ENCODE peak calls at places on chromosomes 2 and 18, in five cellular contexts. One of them, this sample, is unnamed.

GRCh38 chr2:69375494-69376353 is 11.3 kb downstream of the GFPT1 start:
- DNase-seq in astrocyte: no peak
- DNase-seq in PC-3: peak; percentile 57
- DNase-seq in AG10803: peak; percentile 11
- DNase-seq in astrocyte of the spinal cord: no peak
- DNase-seq in this sample: peak; percentile 16

GRCh38 chr2:197131558-197131855 is 179.1 kb downstream of the ANKRD44 start:
- DNase-seq in astrocyte: no peak
- DNase-seq in AG10803: no peak
- DNase-seq in PC-3: no peak
- DNase-seq in astrocyte of the spinal cord: no peak
- DNase-seq in this sample: no peak

GRCh38 chr2:222398446-222398885 is 25.9 kb upstream of the SGPP2 start:
- DNase-seq in AG10803: no peak
- DNase-seq in astrocyte of the spinal cord: no peak
- DNase-seq in PC-3: no peak
- DNase-seq in astrocyte: no peak
- DNase-seq in this sample: peak; percentile 6

GRCh38 chr2:225766431-225766830 is 366.9 kb downstream of the NYAP2 start:
- DNase-seq in astrocyte of the spinal cord: peak; percentile 45
- DNase-seq in AG10803: no peak
- DNase-seq in PC-3: no peak
- DNase-seq in astrocyte: no peak
- DNase-seq in this sample: no peak

GRCh38 chr2:37554157-37554515 is 117.3 kb downstream of the CDC42EP3 start:
- DNase-seq in AG10803: no peak
- DNase-seq in astrocyte: no peak
- DNase-seq in astrocyte of the spinal cord: no peak
- DNase-seq in PC-3: no peak
- DNase-seq in this sample: no peak

GRCh38 chr2:127122351-127123027 is 15.5 kb upstream of the BIN1 start:
- DNase-seq in astrocyte: no peak
- DNase-seq in PC-3: no peak
- DNase-seq in astrocyte of the spinal cord: no peak
- DNase-seq in AG10803: no peak
- DNase-seq in this sample: no peak

GRCh38 chr18:22703883-22704626 is 229.1 kb upstream of the RBBP8 start:
- DNase-seq in astrocyte: peak; percentile 31
- DNase-seq in PC-3: peak; percentile 70
- DNase-seq in AG10803: peak; percentile 56
- DNase-seq in astrocyte of the spinal cord: peak; percentile 60
- DNase-seq in this sample: peak; percentile 48

GRCh38 chr2:9638532-9638931 is 7.7 kb upstream of the YWHAQ start:
- DNase-seq in PC-3: peak; percentile 94
- DNase-seq in astrocyte of the spinal cord: peak; percentile 95
- DNase-seq in AG10803: peak; percentile 92
- DNase-seq in astrocyte: peak; percentile 86
- DNase-seq in this sample: peak; percentile 78

GRCh38 chr18:46917808-46918600 is 602 bp downstream of the KATNAL2 start:
- DNase-seq in astrocyte of the spinal cord: peak; percentile 36
- DNase-seq in AG10803: peak; percentile 22
- DNase-seq in astrocyte: peak; percentile 10
- DNase-seq in PC-3: peak; percentile 3
- DNase-seq in this sample: peak; percentile 21

GRCh38 chr2:146244131-146244530 is 1600.7 kb upstream of the ACVR2A start:
- DNase-seq in PC-3: no peak
- DNase-seq in astrocyte of the spinal cord: no peak
- DNase-seq in AG10803: no peak
- DNase-seq in astrocyte: no peak
- DNase-seq in this sample: no peak

GRCh38 chr2:112004246-112004645 is 50.8 kb upstream of the TMEM87B start:
- DNase-seq in astrocyte of the spinal cord: no peak
- DNase-seq in PC-3: no peak
- DNase-seq in astrocyte: no peak
- DNase-seq in AG10803: no peak
- DNase-seq in this sample: no peak

GRCh38 chr2:51813245-51813644 is 781.3 kb upstream of the NRXN1 start:
- DNase-seq in AG10803: peak; percentile 31
- DNase-seq in astrocyte of the spinal cord: peak; percentile 67
- DNase-seq in astrocyte: peak; percentile 63
- DNase-seq in PC-3: peak; percentile 70
- DNase-seq in this sample: no peak

GRCh38 chr18:31134988-31135529 is 27.6 kb downstream of the DSC1 start:
- DNase-seq in astrocyte of the spinal cord: no peak
- DNase-seq in astrocyte: no peak
- DNase-seq in AG10803: no peak
- DNase-seq in PC-3: no peak
- DNase-seq in this sample: no peak

GRCh38 chr18:65751145-65752085 is 603 bp downstream of the CDH7 start:
- DNase-seq in astrocyte: peak; percentile 2
- DNase-seq in PC-3: no peak
- DNase-seq in astrocyte of the spinal cord: no peak
- DNase-seq in AG10803: no peak
- DNase-seq in this sample: no peak

GRCh38 chr2:96108578-96109561 is 7.5 kb downstream of the ADRA2B start:
- DNase-seq in PC-3: no peak
- DNase-seq in astrocyte: no peak
- DNase-seq in astrocyte of the spinal cord: no peak
- DNase-seq in AG10803: peak; percentile 42
- DNase-seq in this sample: no peak

GRCh38 chr2:231104115-231104713 is 20.6 kb downstream of the HTR2B start:
- DNase-seq in astrocyte of the spinal cord: peak; percentile 79
- DNase-seq in AG10803: peak; percentile 69
- DNase-seq in astrocyte: peak; percentile 33
- DNase-seq in PC-3: peak; percentile 77
- DNase-seq in this sample: peak; percentile 70

GRCh38 chr18:22032392-22032961 is 136.9 kb upstream of the GATA6 start:
- DNase-seq in astrocyte of the spinal cord: peak; percentile 93
- DNase-seq in astrocyte: peak; percentile 97
- DNase-seq in AG10803: peak; percentile 87
- DNase-seq in PC-3: peak; percentile 97
- DNase-seq in this sample: peak; percentile 64

GRCh38 chr2:105383456-105383855 is 15.4 kb downstream of the FHL2 start:
- DNase-seq in astrocyte of the spinal cord: no peak
- DNase-seq in PC-3: no peak
- DNase-seq in astrocyte: no peak
- DNase-seq in AG10803: no peak
- DNase-seq in this sample: no peak

GRCh38 chr18:6997802-6998201 is 119.8 kb downstream of the LAMA1 start:
- DNase-seq in astrocyte: no peak
- DNase-seq in PC-3: peak; percentile 7
- DNase-seq in AG10803: peak; percentile 35
- DNase-seq in astrocyte of the spinal cord: no peak
- DNase-seq in this sample: no peak

GRCh38 chr2:205633994-205634393 is 48.3 kb upstream of the NRP2 start:
- DNase-seq in astrocyte: no peak
- DNase-seq in PC-3: no peak
- DNase-seq in astrocyte of the spinal cord: no peak
- DNase-seq in AG10803: peak; percentile 49
- DNase-seq in this sample: no peak

GRCh38 chr2:231030725-231031124 is 6.6 kb upstream of the C2orf72 start:
- DNase-seq in AG10803: no peak
- DNase-seq in astrocyte: no peak
- DNase-seq in astrocyte of the spinal cord: no peak
- DNase-seq in PC-3: no peak
- DNase-seq in this sample: no peak

GRCh38 chr2:9423922-9424272 is 443 bp downstream of the CPSF3 start:
- DNase-seq in astrocyte of the spinal cord: peak; percentile 40
- DNase-seq in AG10803: peak; percentile 22
- DNase-seq in PC-3: peak; percentile 24
- DNase-seq in astrocyte: no peak
- DNase-seq in this sample: no peak

GRCh38 chr2:17877811-17878221 is 651 bp upstream of the KCNS3 start:
- DNase-seq in astrocyte: no peak
- DNase-seq in PC-3: no peak
- DNase-seq in astrocyte of the spinal cord: peak; percentile 20
- DNase-seq in AG10803: peak; percentile 5
- DNase-seq in this sample: no peak

GRCh38 chr2:221428896-221429295 is 143.2 kb downstream of the EPHA4 start:
- DNase-seq in PC-3: no peak
- DNase-seq in AG10803: no peak
- DNase-seq in astrocyte of the spinal cord: no peak
- DNase-seq in astrocyte: no peak
- DNase-seq in this sample: no peak

DNA sequence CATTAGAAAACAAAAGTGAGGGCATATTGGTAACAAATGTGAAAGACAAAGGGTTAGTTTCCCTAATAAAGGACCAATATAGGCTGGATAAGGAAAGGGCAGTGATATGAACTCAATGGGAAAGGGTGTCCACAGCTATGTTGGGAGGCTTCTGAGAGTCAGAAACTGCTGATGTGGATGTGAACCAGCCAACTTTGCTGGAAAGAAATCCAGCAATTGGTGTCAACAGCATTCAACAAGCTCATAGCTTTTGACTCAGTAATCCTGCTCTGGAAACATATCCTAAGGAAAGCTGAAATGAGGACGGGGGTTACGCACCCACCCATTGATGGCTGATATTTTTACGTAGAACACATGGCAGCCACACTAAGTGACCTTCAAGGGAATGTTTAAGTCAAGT is 63.7 kb downstream of the ARL4C start:
- DNase-seq in astrocyte: no peak
- DNase-seq in astrocyte of the spinal cord: no peak
- DNase-seq in PC-3: no peak
- DNase-seq in AG10803: no peak
- DNase-seq in this sample: no peak
- TF ChIP-seq CTCF in astrocyte: no peak
- TF ChIP-seq CTCF in astrocyte of the spinal cord: no peak
- TF ChIP-seq CTCF in PC-3: no peak
- TF ChIP-seq CTCF in AG10803: no peak
- TF ChIP-seq CTCF in this sample: no peak

GRCh38 chr2:28101892-28102291 is 211.4 kb downstream of the BABAM2 start:
- DNase-seq in AG10803: peak; percentile 31
- DNase-seq in astrocyte of the spinal cord: peak; percentile 36
- DNase-seq in astrocyte: peak; percentile 25
- DNase-seq in PC-3: no peak
- DNase-seq in this sample: no peak
- H3K4me3 ChIP-seq in AG10803: peak overlapping the region; percentile 33
- H3K4me3 ChIP-seq in astrocyte of the spinal cord: no peak overlapping the region
- H3K4me3 ChIP-seq in astrocyte: no peak overlapping the region
- H3K4me3 ChIP-seq in PC-3: no peak overlapping the region
- H3K4me3 ChIP-seq in this sample: no peak overlapping the region

GRCh38 chr2:174745142-174745541 is 19.1 kb downstream of the CHRNA1 start:
- DNase-seq in astrocyte of the spinal cord: no peak
- DNase-seq in AG10803: no peak
- DNase-seq in PC-3: no peak
- DNase-seq in astrocyte: no peak
- DNase-seq in this sample: no peak
- TF ChIP-seq CTCF in astrocyte of the spinal cord: no peak
- TF ChIP-seq CTCF in AG10803: no peak
- TF ChIP-seq CTCF in PC-3: no peak
- TF ChIP-seq CTCF in astrocyte: no peak
- TF ChIP-seq CTCF in this sample: no peak

DNA sequence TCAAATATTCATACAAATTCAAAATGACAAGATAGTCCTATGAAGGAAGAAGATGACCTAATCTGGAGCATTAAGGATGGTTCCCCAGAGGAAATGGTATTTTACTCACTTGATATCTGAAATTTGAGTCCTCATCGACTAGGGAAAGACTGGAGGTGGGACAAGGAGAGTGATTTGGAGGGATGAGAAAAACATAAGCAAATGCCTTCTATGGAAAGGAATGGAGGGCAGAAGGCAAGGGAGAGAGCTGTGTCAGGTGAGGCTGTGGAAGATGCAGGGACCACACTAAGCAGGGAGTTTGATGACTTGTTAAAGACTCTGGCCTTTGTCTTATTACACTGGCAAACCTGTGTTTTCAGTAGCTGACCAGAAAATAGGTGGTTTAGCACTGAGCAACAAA is 38.4 kb downstream of the CALCRL start:
- DNase-seq in astrocyte: no peak
- DNase-seq in astrocyte of the spinal cord: no peak
- DNase-seq in AG10803: no peak
- DNase-seq in PC-3: no peak
- DNase-seq in this sample: no peak
- H3K4me3 ChIP-seq in astrocyte: no peak overlapping the region
- H3K4me3 ChIP-seq in astrocyte of the spinal cord: no peak overlapping the region
- H3K4me3 ChIP-seq in AG10803: no peak overlapping the region
- H3K4me3 ChIP-seq in PC-3: no peak overlapping the region
- H3K4me3 ChIP-seq in this sample: no peak overlapping the region

GRCh38 chr2:172977330-172978052 is 98.2 kb upstream of the MAP3K20 start:
- DNase-seq in astrocyte of the spinal cord: no peak
- DNase-seq in PC-3: no peak
- DNase-seq in AG10803: no peak
- DNase-seq in astrocyte: no peak
- DNase-seq in this sample: no peak

GRCh38 chr2:172978053-172978383 is 97.6 kb upstream of the MAP3K20 start:
- DNase-seq in astrocyte: no peak
- DNase-seq in astrocyte of the spinal cord: no peak
- DNase-seq in PC-3: no peak
- DNase-seq in AG10803: no peak
- DNase-seq in this sample: no peak

GRCh38 chr2:172974762-172975161 is 100.9 kb upstream of the MAP3K20 start:
- DNase-seq in AG10803: no peak
- DNase-seq in astrocyte: no peak
- DNase-seq in PC-3: no peak
- DNase-seq in astrocyte of the spinal cord: no peak
- DNase-seq in this sample: no peak

GRCh38 chr2:172976816-172977215 is 98.8 kb upstream of the MAP3K20 start:
- DNase-seq in astrocyte: no peak
- DNase-seq in astrocyte of the spinal cord: no peak
- DNase-seq in AG10803: no peak
- DNase-seq in PC-3: no peak
- DNase-seq in this sample: no peak

DNA sequence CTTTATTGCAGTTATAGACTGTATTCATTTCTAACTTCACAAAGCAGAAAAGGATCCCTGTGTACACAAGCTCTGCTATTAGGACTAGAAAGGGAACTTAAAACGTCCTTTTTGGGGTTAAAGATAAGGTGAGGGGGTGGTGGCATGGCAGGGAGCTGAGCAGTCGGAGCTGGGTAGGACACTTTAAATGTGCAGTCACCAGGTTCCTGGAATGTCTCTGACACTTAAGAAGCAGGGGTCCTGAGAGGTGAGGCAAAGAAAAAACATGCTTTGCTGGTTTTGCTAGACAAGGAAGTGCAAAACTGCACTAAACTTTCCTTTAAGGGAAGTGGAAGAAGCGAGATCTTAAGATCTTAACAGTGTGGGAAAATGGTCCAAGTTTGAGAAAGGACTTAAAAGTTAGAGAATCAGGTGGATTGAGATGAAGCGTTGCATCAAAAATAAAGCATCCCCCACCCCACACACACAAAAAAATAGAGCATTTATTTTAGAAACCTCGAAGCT is 99.5 kb upstream of the MAP3K20 start:
- DNase-seq in AG10803: no peak
- DNase-seq in astrocyte of the spinal cord: no peak
- DNase-seq in astrocyte: no peak
- DNase-seq in PC-3: no peak
- DNase-seq in this sample: no peak
- TF ChIP-seq CTCF in AG10803: no peak
- TF ChIP-seq CTCF in astrocyte of the spinal cord: no peak
- TF ChIP-seq CTCF in astrocyte: no peak
- TF ChIP-seq CTCF in PC-3: no peak
- TF ChIP-seq CTCF in this sample: no peak